ENCODE peak calls at places on chromosomes 4 and X, in four cellular contexts. C is fibroblast of villous mesenchyme, E is suprapubic skin, X is BJ. U is an unnamed sample.
A peak's percentile ranks its signal among the peaks of the same experiment; 100 is the strongest.

GRCh38 chr4:81180916-81181315 is 34.1 kb downstream of the PRKG2 start:
- DNase-seq in C (no peak), E (no peak), X (no peak), U (no peak)

GRCh38 chr4:154854362-154854761 is 73.3 kb downstream of the RBM46 start:
- DNase-seq in E (no peak), C (no peak), X (no peak), U (no peak)

GRCh38 chr4:94410678-94411206 is 41.0 kb upstream of the PDLIM5 start:
- DNase-seq in X (no peak), C (peak; percentile 98), E (peak; percentile 70), U (peak; percentile 46)

GRCh38 chr4:176238819-176239218 is 30.2 kb downstream of the ASB5 start:
- DNase-seq in X (no peak), E (no peak), C (peak; percentile 85), U (peak; percentile 20)

GRCh38 chr4:109820563-109820962 is 5.0 kb downstream of the GAR1 start:
- DNase-seq in X (no peak), E (no peak), C (no peak), U (peak; percentile 9)

GRCh38 chrX:54564942-54565341 is 34.9 kb downstream of the GNL3L start:
- DNase-seq in E (no peak), C (no peak), X (no peak), U (no peak)

GRCh38 chr4:108359936-108360681 is 191.4 kb upstream of the LEF1 start:
- DNase-seq in C (no peak), X (no peak), E (no peak), U (no peak)

GRCh38 chr4:87153078-87153477 is 67.3 kb downstream of the KLHL8 start:
- DNase-seq in C (no peak), X (no peak), E (no peak), U (no peak)

GRCh38 chr4:47617607-47618006 is 132.5 kb downstream of the ATP10D start:
- DNase-seq in C (no peak), X (no peak), E (no peak), U (no peak)

DNA sequence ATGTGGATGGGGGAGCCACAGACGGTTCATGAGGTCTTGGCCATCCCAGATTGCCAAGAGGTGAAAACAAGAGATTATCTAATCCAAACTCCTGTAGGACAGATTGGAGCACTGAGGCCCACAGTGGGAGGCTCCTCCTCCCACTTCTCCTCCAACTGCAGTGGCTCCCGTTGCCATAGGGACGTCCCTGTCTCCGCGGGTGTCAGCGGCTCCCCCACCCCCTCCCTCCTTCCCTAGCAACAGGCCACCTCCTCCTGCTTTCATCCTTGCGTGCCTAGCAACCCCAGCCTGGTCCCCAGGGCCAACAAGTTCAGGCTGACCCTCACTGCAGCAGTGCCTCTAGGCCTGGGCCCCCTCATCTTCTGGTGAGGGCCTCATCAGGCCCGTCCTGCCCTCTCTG is 6.8 kb upstream of the IQSEC2 start:
- DNase-seq in E (no peak), X (no peak), C (no peak), U (peak; percentile 23)
- H3K4me3 ChIP-seq in E (no peak overlapping the region), X (no peak overlapping the region), C (no peak overlapping the region), U (no peak overlapping the region)

GRCh38 chr4:101306764-101307615 is 40.3 kb downstream of the PPP3CA start:
- DNase-seq in X (no peak), E (no peak), C (peak; percentile 11), U (no peak)
- TF ChIP-seq CTCF in X (no peak), E (no peak), C (no peak), U (no peak)

DNA sequence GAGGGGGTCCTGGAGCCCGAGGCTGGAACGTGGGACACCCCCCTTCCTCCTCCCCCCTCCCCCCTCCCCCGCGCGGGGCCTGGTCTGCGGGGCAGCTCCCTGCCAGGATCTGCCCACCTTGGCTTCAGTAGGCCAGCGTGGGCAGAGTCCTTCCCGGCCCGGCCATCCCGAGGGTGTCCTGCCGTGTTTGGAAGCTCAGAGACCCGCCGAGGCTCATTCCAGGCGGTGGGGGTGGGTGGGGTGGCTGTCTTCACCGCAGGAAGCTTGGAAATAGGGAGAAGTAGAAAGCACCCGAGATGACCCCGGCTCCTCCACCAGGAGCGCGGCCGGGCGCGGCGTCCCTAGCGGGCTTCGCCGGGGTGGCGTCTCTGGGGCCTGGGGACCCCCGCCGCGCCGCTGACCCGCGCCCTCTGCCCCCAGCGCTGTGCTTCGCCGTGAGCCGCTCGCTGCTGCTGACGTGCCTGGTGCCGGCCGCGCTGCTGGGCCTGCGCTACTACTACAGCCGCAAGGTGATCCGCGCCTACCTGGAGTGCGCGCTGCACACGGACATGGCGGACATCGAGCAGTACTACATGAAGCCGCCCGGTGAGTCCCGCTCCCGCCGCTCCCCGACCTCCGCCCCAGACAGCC is 1.6 kb downstream of the NAT8L start:
- DNase-seq in C (no peak), E (no peak), X (no peak), U (no peak)
- H3K4me3 ChIP-seq in C (no peak overlapping the region), E (peak overlapping the region; percentile 52), X (no peak overlapping the region), U (no peak overlapping the region)

DNA sequence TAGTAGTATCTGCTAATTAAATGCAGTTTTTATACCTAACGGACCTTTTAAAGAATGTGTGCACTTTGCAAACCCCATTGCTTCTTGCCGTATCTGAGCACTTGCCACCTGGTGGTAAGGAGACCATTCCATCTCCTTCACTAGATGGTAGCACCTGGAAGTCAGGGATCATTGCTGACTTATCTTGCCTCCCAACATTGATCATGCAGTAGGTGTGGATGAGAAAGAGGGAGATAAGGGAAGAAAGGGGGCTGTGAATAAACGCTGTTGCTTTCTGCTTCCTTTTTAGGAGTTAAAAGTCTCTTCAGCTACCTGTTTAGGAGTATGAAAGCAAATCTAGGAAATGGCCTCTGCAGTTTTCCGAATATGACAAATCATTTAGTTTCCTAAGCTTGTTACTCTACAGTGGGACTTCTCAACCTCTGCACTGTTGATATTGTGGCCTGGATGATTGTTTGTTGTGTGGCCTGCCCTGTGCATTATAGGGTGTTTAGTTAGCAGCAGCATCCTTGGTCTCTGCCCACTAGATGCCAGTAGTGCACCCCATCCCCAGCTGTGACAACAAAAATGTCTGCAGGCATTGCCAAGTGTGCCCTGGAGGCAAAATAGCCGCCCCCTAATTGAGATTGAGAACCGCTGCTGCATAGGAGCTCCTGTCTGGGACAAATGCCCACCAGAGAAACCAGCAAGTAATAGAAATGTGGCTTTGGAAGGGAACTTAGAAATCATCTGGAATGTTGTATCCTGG is 38.8 kb downstream of the GAB1 start:
- DNase-seq in X (no peak), C (no peak), E (no peak), U (no peak)
- TF ChIP-seq CTCF in X (peak; percentile 44), C (peak; percentile 49), E (no peak), U (peak; percentile 54)

GRCh38 chr4:25863347-25863784 is 578 bp upstream of the SEL1L3 start:
- DNase-seq in E (no peak), X (no peak), C (no peak), U (no peak)
- H3K4me3 ChIP-seq in E (peak overlapping the region; percentile 87), X (peak overlapping the region; percentile 58), C (peak overlapping the region; percentile 40), U (peak overlapping the region; percentile 58)

GRCh38 chr4:26048378-26048882 is 134.4 kb downstream of the SMIM20 start:
- DNase-seq in E (no peak), C (peak; percentile 91), X (peak; percentile 91), U (peak; percentile 87)
- TF ChIP-seq CTCF in E (no peak), C (no peak), X (no peak), U (no peak)

DNA sequence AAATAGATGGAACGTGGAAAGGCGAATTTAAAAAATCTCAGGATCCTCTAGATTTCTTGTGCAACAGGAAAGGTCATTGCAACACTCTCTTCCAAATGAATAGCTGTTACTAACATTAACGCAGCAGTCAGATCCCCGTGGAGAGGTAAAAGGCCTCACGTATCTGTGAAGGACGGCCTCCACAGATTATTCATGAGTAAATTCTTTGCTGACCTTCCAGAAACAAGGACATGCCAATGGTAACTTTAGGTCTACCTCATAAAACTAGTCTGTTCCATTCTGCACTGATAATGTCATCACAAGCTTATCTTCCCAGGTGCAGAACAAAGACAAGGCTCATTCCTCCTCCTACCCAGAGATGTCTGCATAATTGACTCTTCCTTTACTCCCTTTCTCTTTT is 16.1 kb upstream of the REPS2 start:
- DNase-seq in C (peak; percentile 31), E (no peak), X (no peak), U (no peak)
- H3K4me3 ChIP-seq in C (no peak overlapping the region), E (no peak overlapping the region), X (no peak overlapping the region), U (no peak overlapping the region)

DNA sequence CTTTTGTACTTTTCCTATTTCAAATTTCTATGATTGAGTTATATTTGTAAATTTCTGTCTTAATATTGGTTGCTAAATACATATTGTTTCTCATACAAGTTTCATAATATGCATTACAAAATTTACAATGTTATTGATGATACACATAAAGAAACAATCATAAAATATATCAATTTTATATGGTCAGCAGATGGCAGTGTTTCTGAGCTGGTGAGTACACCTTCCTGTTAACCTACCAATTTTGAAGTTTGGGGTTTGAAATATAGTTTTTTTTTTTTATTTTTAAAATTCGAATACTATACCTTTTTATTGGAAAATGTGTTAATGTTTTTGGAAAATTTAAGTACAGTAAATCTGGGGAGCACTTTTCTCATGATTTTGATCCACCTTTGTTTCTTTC is 1953.1 kb upstream of the ADGRL3 start:
- DNase-seq in C (no peak), X (no peak), E (no peak), U (no peak)
- TF ChIP-seq CTCF in C (no peak), X (no peak), E (no peak), U (peak; percentile 15)

DNA sequence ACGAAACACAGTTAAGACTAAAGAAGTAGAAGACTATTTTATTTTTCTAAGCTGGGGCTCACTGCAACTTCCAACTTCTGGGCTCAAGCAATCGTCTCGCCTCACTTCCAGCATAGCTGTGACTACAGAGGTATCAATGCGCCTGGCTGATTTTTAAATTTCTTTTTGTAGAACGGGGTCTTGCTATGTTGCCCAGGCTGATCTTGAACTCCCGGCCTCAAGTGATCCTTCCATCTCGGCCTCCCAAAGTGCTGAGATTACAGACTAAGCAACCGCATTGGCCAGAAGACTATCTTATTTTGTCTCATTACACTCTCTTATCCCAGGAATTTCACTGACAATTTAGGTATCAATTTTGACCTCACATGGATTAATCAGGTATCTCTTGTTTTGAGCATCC is 1.2 kb downstream of the LAMTOR3 start:
- DNase-seq in X (no peak), E (no peak), C (no peak), U (no peak)
- H3K4me3 ChIP-seq in X (peak overlapping the region; percentile 87), E (peak overlapping the region; percentile 82), C (peak overlapping the region; percentile 99), U (peak overlapping the region; percentile 94)